ENCODE peak calls at places on chromosomes 11 and 22, in ten cellular contexts. One of them, this sample, is unnamed.

GRCh38 chr22:49892226-49892899 is 25.9 kb downstream of the ALG12 start:
- DNase-seq in hippocampal formation: no peak
- DNase-seq in naive thymus-derived CD4-positive, alpha-beta T cell: no peak
- DNase-seq in effector memory CD8-positive, alpha-beta T cell: no peak
- DNase-seq in HTR-8/SVneo: no peak
- DNase-seq in NCI-H510A treated with DMSO at 0.1 percent for 48 hours: no peak
- DNase-seq in GM12865: no peak
- DNase-seq in NCI-H1417: no peak
- DNase-seq in NCI-H2171: no peak
- DNase-seq in tibial nerve: no peak
- DNase-seq in this sample: peak

GRCh38 chr22:20422271-20422958 is 15.2 kb downstream of the SCARF2 start:
- DNase-seq in NCI-H2171: no peak
- DNase-seq in HTR-8/SVneo: no peak
- DNase-seq in effector memory CD8-positive, alpha-beta T cell: no peak
- DNase-seq in GM12865: no peak
- DNase-seq in NCI-H510A treated with DMSO at 0.1 percent for 48 hours: no peak
- DNase-seq in tibial nerve: no peak
- DNase-seq in hippocampal formation: no peak
- DNase-seq in naive thymus-derived CD4-positive, alpha-beta T cell: no peak
- DNase-seq in NCI-H1417: peak
- DNase-seq in this sample: no peak

GRCh38 chr11:46461461-46461927 is 69.9 kb upstream of the CHRM4 start:
- DNase-seq in NCI-H2171: no peak
- DNase-seq in tibial nerve: no peak
- DNase-seq in hippocampal formation: no peak
- DNase-seq in naive thymus-derived CD4-positive, alpha-beta T cell: no peak
- DNase-seq in HTR-8/SVneo: no peak
- DNase-seq in NCI-H1417: no peak
- DNase-seq in effector memory CD8-positive, alpha-beta T cell: no peak
- DNase-seq in NCI-H510A treated with DMSO at 0.1 percent for 48 hours: no peak
- DNase-seq in GM12865: no peak
- DNase-seq in this sample: no peak

GRCh38 chr22:17199131-17199731 is 20.0 kb downstream of the ADA2 start:
- DNase-seq in tibial nerve: no peak
- DNase-seq in hippocampal formation: no peak
- DNase-seq in HTR-8/SVneo: no peak
- DNase-seq in naive thymus-derived CD4-positive, alpha-beta T cell: no peak
- DNase-seq in GM12865: no peak
- DNase-seq in NCI-H2171: no peak
- DNase-seq in NCI-H510A treated with DMSO at 0.1 percent for 48 hours: peak
- DNase-seq in NCI-H1417: peak
- DNase-seq in effector memory CD8-positive, alpha-beta T cell: no peak
- DNase-seq in this sample: no peak

GRCh38 chr22:36184433-36185035 is 17.1 kb downstream of the APOL4 start:
- DNase-seq in effector memory CD8-positive, alpha-beta T cell: no peak
- DNase-seq in NCI-H1417: peak
- DNase-seq in hippocampal formation: peak
- DNase-seq in NCI-H2171: no peak
- DNase-seq in GM12865: no peak
- DNase-seq in naive thymus-derived CD4-positive, alpha-beta T cell: no peak
- DNase-seq in NCI-H510A treated with DMSO at 0.1 percent for 48 hours: no peak
- DNase-seq in HTR-8/SVneo: no peak
- DNase-seq in tibial nerve: no peak
- DNase-seq in this sample: no peak

GRCh38 chr11:36363361-36364272 is 67.5 kb downstream of the PRR5L start:
- DNase-seq in NCI-H510A treated with DMSO at 0.1 percent for 48 hours: no peak
- DNase-seq in GM12865: no peak
- DNase-seq in NCI-H1417: no peak
- DNase-seq in HTR-8/SVneo: no peak
- DNase-seq in naive thymus-derived CD4-positive, alpha-beta T cell: no peak
- DNase-seq in hippocampal formation: no peak
- DNase-seq in tibial nerve: no peak
- DNase-seq in effector memory CD8-positive, alpha-beta T cell: no peak
- DNase-seq in NCI-H2171: no peak
- DNase-seq in this sample: no peak

GRCh38 chr11:74276581-74276980 is 34.9 kb downstream of the P4HA3 start:
- DNase-seq in NCI-H2171: no peak
- DNase-seq in GM12865: no peak
- DNase-seq in hippocampal formation: no peak
- DNase-seq in NCI-H510A treated with DMSO at 0.1 percent for 48 hours: no peak
- DNase-seq in HTR-8/SVneo: no peak
- DNase-seq in effector memory CD8-positive, alpha-beta T cell: no peak
- DNase-seq in naive thymus-derived CD4-positive, alpha-beta T cell: no peak
- DNase-seq in NCI-H1417: no peak
- DNase-seq in tibial nerve: no peak
- DNase-seq in this sample: no peak

GRCh38 chr11:127054153-127054552 is 53.6 kb upstream of the KIRREL3 start:
- DNase-seq in HTR-8/SVneo: no peak
- DNase-seq in NCI-H2171: no peak
- DNase-seq in effector memory CD8-positive, alpha-beta T cell: no peak
- DNase-seq in NCI-H510A treated with DMSO at 0.1 percent for 48 hours: no peak
- DNase-seq in naive thymus-derived CD4-positive, alpha-beta T cell: no peak
- DNase-seq in NCI-H1417: no peak
- DNase-seq in GM12865: no peak
- DNase-seq in tibial nerve: no peak
- DNase-seq in hippocampal formation: no peak
- DNase-seq in this sample: no peak

GRCh38 chr11:19766206-19766605 is 53.6 kb downstream of the NAV2 start:
- DNase-seq in hippocampal formation: no peak
- DNase-seq in tibial nerve: no peak
- DNase-seq in NCI-H510A treated with DMSO at 0.1 percent for 48 hours: no peak
- DNase-seq in NCI-H1417: no peak
- DNase-seq in NCI-H2171: no peak
- DNase-seq in HTR-8/SVneo: peak
- DNase-seq in naive thymus-derived CD4-positive, alpha-beta T cell: no peak
- DNase-seq in effector memory CD8-positive, alpha-beta T cell: no peak
- DNase-seq in GM12865: no peak
- DNase-seq in this sample: no peak

GRCh38 chr11:16607675-16608644 is 130.5 kb upstream of the C11orf58 start:
- DNase-seq in effector memory CD8-positive, alpha-beta T cell: no peak
- DNase-seq in naive thymus-derived CD4-positive, alpha-beta T cell: no peak
- DNase-seq in GM12865: no peak
- DNase-seq in hippocampal formation: peak
- DNase-seq in NCI-H510A treated with DMSO at 0.1 percent for 48 hours: peak
- DNase-seq in tibial nerve: peak
- DNase-seq in NCI-H2171: no peak
- DNase-seq in NCI-H1417: peak
- DNase-seq in HTR-8/SVneo: no peak
- DNase-seq in this sample: no peak

GRCh38 chr11:2898366-2899079 is 12.9 kb upstream of the CDKN1C start:
- DNase-seq in tibial nerve: no peak
- DNase-seq in NCI-H2171: no peak
- DNase-seq in NCI-H1417: no peak
- DNase-seq in hippocampal formation: no peak
- DNase-seq in HTR-8/SVneo: peak
- DNase-seq in naive thymus-derived CD4-positive, alpha-beta T cell: no peak
- DNase-seq in GM12865: peak
- DNase-seq in NCI-H510A treated with DMSO at 0.1 percent for 48 hours: no peak
- DNase-seq in effector memory CD8-positive, alpha-beta T cell: peak
- DNase-seq in this sample: no peak

This sample was measured in breast epithelium.